ENCODE peak calls at places on chromosomes 11 and 22, in five cellular contexts. One of them, this sample, is unnamed.

GRCh38 chr22:20619042-20619892 is 111.9 kb downstream of the MED15 start:
- DNase-seq in sigmoid colon: no peak
- DNase-seq in suprapubic skin: no peak
- DNase-seq in adrenal gland: no peak
- DNase-seq in breast epithelium: no peak
- DNase-seq in this sample: no peak

GRCh38 chr11:125272092-125272491 is 107.5 kb downstream of the PKNOX2 start:
- DNase-seq in sigmoid colon: no peak
- DNase-seq in suprapubic skin: no peak
- DNase-seq in adrenal gland: no peak
- DNase-seq in breast epithelium: no peak
- DNase-seq in this sample: no peak

GRCh38 chr11:64276653-64277431 is 7.6 kb downstream of the BAD start:
- DNase-seq in sigmoid colon: no peak
- DNase-seq in adrenal gland: no peak
- DNase-seq in breast epithelium: no peak
- DNase-seq in suprapubic skin: no peak
- DNase-seq in this sample: no peak

GRCh38 chr11:103622296-103622695 is 414.1 kb upstream of the DDI1 start:
- DNase-seq in adrenal gland: no peak
- DNase-seq in sigmoid colon: no peak
- DNase-seq in breast epithelium: no peak
- DNase-seq in suprapubic skin: no peak
- DNase-seq in this sample: no peak

GRCh38 chr22:28907311-28908008 is 24.1 kb downstream of the ZNRF3 start:
- DNase-seq in sigmoid colon: peak; percentile 19
- DNase-seq in adrenal gland: no peak
- DNase-seq in breast epithelium: no peak
- DNase-seq in suprapubic skin: no peak
- DNase-seq in this sample: no peak

GRCh38 chr22:23698094-23698493 is 7.3 kb downstream of the RGL4 start:
- DNase-seq in sigmoid colon: no peak
- DNase-seq in suprapubic skin: no peak
- DNase-seq in adrenal gland: no peak
- DNase-seq in breast epithelium: peak; percentile 10
- DNase-seq in this sample: peak; percentile 12

GRCh38 chr22:19755722-19756287 is 4.8 kb upstream of the TBX1 start:
- DNase-seq in adrenal gland: no peak
- DNase-seq in breast epithelium: no peak
- DNase-seq in sigmoid colon: no peak
- DNase-seq in suprapubic skin: no peak
- DNase-seq in this sample: no peak

GRCh38 chr11:77473001-77473800 is 693 bp downstream of the PAK1 start:
- DNase-seq in adrenal gland: peak; percentile 46
- DNase-seq in sigmoid colon: peak; percentile 72
- DNase-seq in suprapubic skin: peak; percentile 80
- DNase-seq in breast epithelium: peak; percentile 55
- DNase-seq in this sample: peak; percentile 89

GRCh38 chr11:114295676-114296081 is 520 bp upstream of the NNMT start:
- DNase-seq in adrenal gland: no peak
- DNase-seq in sigmoid colon: no peak
- DNase-seq in breast epithelium: no peak
- DNase-seq in suprapubic skin: no peak
- DNase-seq in this sample: peak; percentile 84

GRCh38 chr11:119910056-119910455 is 181.1 kb upstream of the NECTIN1 start:
- DNase-seq in sigmoid colon: no peak
- DNase-seq in adrenal gland: no peak
- DNase-seq in suprapubic skin: no peak
- DNase-seq in breast epithelium: no peak
- DNase-seq in this sample: no peak

GRCh38 chr11:112589132-112589531 is 328.5 kb upstream of the PLET1 start:
- DNase-seq in breast epithelium: no peak
- DNase-seq in sigmoid colon: no peak
- DNase-seq in suprapubic skin: no peak
- DNase-seq in adrenal gland: no peak
- DNase-seq in this sample: no peak
- TF ChIP-seq POLR2A in breast epithelium: no peak
- TF ChIP-seq POLR2A in sigmoid colon: no peak
- TF ChIP-seq POLR2A in suprapubic skin: no peak
- TF ChIP-seq POLR2A in adrenal gland: no peak
- TF ChIP-seq POLR2A in this sample: no peak

GRCh38 chr11:7353100-7353499 is 101.4 kb downstream of the SYT9 start:
- DNase-seq in suprapubic skin: no peak
- DNase-seq in adrenal gland: peak; percentile 12
- DNase-seq in sigmoid colon: no peak
- DNase-seq in breast epithelium: no peak
- DNase-seq in this sample: no peak
- TF ChIP-seq CTCF in suprapubic skin: no peak
- TF ChIP-seq CTCF in adrenal gland: no peak
- TF ChIP-seq CTCF in sigmoid colon: no peak
- TF ChIP-seq CTCF in breast epithelium: peak; percentile 31
- TF ChIP-seq CTCF in this sample: no peak

DNA sequence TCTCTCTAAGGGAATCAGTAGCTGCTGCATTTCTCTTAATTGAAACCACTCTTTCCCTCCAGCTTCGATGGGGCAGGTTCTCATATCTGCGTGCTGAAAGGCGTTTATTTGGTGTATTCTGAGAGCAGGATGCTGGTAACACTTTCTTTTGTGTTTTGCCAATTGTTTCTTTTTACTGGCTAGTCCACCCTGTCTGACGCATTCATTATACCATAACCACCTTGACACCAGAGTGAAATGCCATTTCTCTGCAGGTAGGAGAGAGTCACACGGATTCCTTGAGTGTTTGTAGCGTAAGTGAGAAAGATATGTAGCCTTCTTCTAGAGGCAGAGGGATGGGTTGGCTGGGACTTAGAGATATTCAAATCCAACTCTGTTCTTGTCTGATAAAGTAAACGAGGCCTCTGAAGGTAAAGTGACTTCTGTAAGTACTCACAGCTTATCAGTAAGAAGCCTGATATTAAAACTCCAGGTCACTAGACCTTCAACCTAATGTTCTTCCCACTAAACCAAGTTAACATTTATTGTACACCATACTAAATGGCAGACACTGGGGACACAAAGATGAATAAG is 21.4 kb downstream of the CD44 start:
- DNase-seq in suprapubic skin: no peak
- DNase-seq in breast epithelium: no peak
- DNase-seq in adrenal gland: no peak
- DNase-seq in sigmoid colon: no peak
- DNase-seq in this sample: no peak
- TF ChIP-seq POLR2A in suprapubic skin: no peak
- TF ChIP-seq POLR2A in breast epithelium: no peak
- TF ChIP-seq POLR2A in adrenal gland: no peak
- TF ChIP-seq POLR2A in sigmoid colon: no peak
- TF ChIP-seq POLR2A in this sample: no peak

DNA sequence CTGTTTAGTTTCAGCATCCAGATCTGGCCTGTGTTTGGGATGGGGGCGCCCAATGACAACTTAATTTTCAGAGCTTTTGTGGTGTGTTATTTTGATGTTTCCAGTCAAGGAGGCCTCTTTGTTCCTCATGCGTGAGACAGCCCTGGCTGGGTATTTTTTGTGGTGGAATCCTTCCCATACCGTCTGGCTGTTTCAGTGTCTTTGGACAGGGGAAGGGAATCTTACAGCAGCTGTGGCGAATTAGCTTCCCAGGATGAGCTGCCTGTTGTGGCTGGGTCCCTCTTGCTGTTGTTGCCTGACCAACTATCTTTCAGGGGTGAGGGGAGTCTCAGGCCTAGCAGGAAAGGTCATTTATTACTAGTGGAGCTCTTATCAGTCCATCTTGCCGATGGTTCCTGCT is 138.8 kb downstream of the ARHGAP20 start:
- DNase-seq in suprapubic skin: no peak
- DNase-seq in sigmoid colon: no peak
- DNase-seq in breast epithelium: no peak
- DNase-seq in adrenal gland: no peak
- DNase-seq in this sample: no peak
- TF ChIP-seq CTCF in suprapubic skin: no peak
- TF ChIP-seq CTCF in sigmoid colon: no peak
- TF ChIP-seq CTCF in breast epithelium: no peak
- TF ChIP-seq CTCF in adrenal gland: no peak
- TF ChIP-seq CTCF in this sample: no peak